ENCODE peak calls at places on chromosomes 2 and 18, in eight cellular contexts. W is AG10803, U is dorsolateral prefrontal cortex, C is heart right ventricle, Z is Calu3, V is WTC11, B is B cell, P is fibroblast of lung. R is an unnamed sample.
A peak's percentile ranks its signal among the peaks of the same experiment; 100 is the strongest.

GRCh38 chr2:101135412-101136296 is 15.5 kb downstream of the TBC1D8 start:
- DNase-seq in W (no peak), U (no peak), C (no peak), Z (no peak), V (peak; percentile 33), B (no peak), P (no peak), R (no peak)

GRCh38 chr2:119024152-119024551 is 82.2 kb downstream of the MARCO start:
- DNase-seq in W (no peak), U (peak; percentile 33), C (no peak), Z (no peak), V (no peak), B (no peak), P (no peak), R (peak; percentile 1)

GRCh38 chr2:67733517-67733916 is 329.3 kb downstream of the C1D start:
- DNase-seq in W (no peak), U (no peak), C (peak; percentile 8), Z (peak; percentile 58), V (peak; percentile 70), B (peak; percentile 18), P (peak; percentile 16), R (peak; percentile 12)

GRCh38 chr2:43179947-43180346 is 46.5 kb downstream of the ZFP36L2 start:
- DNase-seq in W (no peak), U (no peak), C (no peak), Z (no peak), V (peak; percentile 60), B (no peak), P (no peak), R (no peak)

GRCh38 chr18:55265916-55266488 is 306.7 kb upstream of the CCDC68 start:
- DNase-seq in W (no peak), U (no peak), C (no peak), Z (no peak), V (no peak), B (peak; percentile 44), P (no peak), R (no peak)

GRCh38 chr2:44745922-44746321 is 195.6 kb upstream of the SIX3 start:
- DNase-seq in W (no peak), U (no peak), C (no peak), Z (no peak), V (no peak), B (no peak), P (no peak), R (no peak)

GRCh38 chr2:201882353-201883095 is 76.2 kb downstream of the CDK15 start:
- DNase-seq in W (peak; percentile 74), U (no peak), C (peak; percentile 54), Z (no peak), V (peak; percentile 29), B (peak; percentile 33), P (peak; percentile 74), R (no peak)

GRCh38 chr2:128379021-128380005 is 60.6 kb upstream of the HS6ST1 start:
- DNase-seq in W (peak; percentile 91), U (no peak), C (peak; percentile 49), Z (no peak), V (peak; percentile 13), B (no peak), P (peak; percentile 61), R (no peak)

GRCh38 chr2:165268751-165269150 is 29.5 kb downstream of the SCN2A start:
- DNase-seq in W (no peak), U (no peak), C (no peak), Z (peak; percentile 20), V (no peak), B (no peak), P (no peak), R (no peak)

GRCh38 chr18:77062518-77063003 is 70.0 kb downstream of the MBP start:
- DNase-seq in W (peak; percentile 43), U (no peak), C (no peak), Z (no peak), V (no peak), B (peak; percentile 80), P (peak; percentile 96), R (peak; percentile 56)

GRCh38 chr2:105412584-105412983 is 13.7 kb upstream of the FHL2 start:
- DNase-seq in W (no peak), U (no peak), C (no peak), Z (no peak), V (no peak), B (no peak), P (no peak), R (no peak)

GRCh38 chr2:20184067-20184938 is 40.6 kb downstream of the SDC1 start:
- DNase-seq in W (peak; percentile 69), U (no peak), C (no peak), Z (peak; percentile 55), V (no peak), B (no peak), P (peak; percentile 84), R (no peak)

GRCh38 chr2:74238879-74239278 is 40.5 kb downstream of the MTHFD2 start:
- DNase-seq in W (peak; percentile 72), U (no peak), C (no peak), Z (no peak), V (no peak), B (no peak), P (peak; percentile 36), R (no peak)

GRCh38 chr2:103008586-103008985 is 246.8 kb downstream of the TMEM182 start:
- DNase-seq in W (no peak), U (no peak), C (no peak), Z (no peak), V (peak; percentile 23), B (no peak), P (no peak), R (no peak)

GRCh38 chr2:131488306-131489205 is 3.6 kb downstream of the MZT2A start:
- DNase-seq in W (no peak), U (no peak), C (peak; percentile 70), Z (no peak), V (no peak), B (no peak), P (no peak), R (no peak)

GRCh38 chr2:37026050-37026449 is 58.1 kb downstream of the HEATR5B start:
- DNase-seq in W (no peak), U (no peak), C (no peak), Z (no peak), V (peak; percentile 37), B (no peak), P (no peak), R (no peak)
- TF ChIP-seq CTCF in W (no peak), U (no peak), C (peak; percentile 11), Z (no peak), V (no peak), B (no peak), P (peak; percentile 21), R (peak; percentile 33)

GRCh38 chr2:189585357-189585756 is 4.8 kb upstream of the SLC40A1 start:
- DNase-seq in W (no peak), U (no peak), C (no peak), Z (no peak), V (no peak), B (no peak), P (no peak), R (no peak)
- TF ChIP-seq CTCF in W (no peak), U (no peak), C (no peak), Z (no peak), V (no peak), B (no peak), P (no peak), R (no peak)

GRCh38 chr2:135256531-135257258 is 204.6 kb downstream of the RAB3GAP1 start:
- DNase-seq in W (peak; percentile 68), U (no peak), C (no peak), Z (no peak), V (no peak), B (no peak), P (peak; percentile 31), R (no peak)

GRCh38 chr2:135257383-135258090 is 205.4 kb downstream of the RAB3GAP1 start:
- DNase-seq in W (peak; percentile 83), U (no peak), C (no peak), Z (no peak), V (no peak), B (no peak), P (peak; percentile 66), R (no peak)

GRCh38 chr2:135255208-135255607 is 203.1 kb downstream of the RAB3GAP1 start:
- DNase-seq in W (no peak), U (no peak), C (no peak), Z (no peak), V (no peak), B (peak; percentile 28), P (no peak), R (no peak)

GRCh38 chr2:135259116-135259515 is 207.0 kb downstream of the RAB3GAP1 start:
- DNase-seq in W (no peak), U (no peak), C (no peak), Z (no peak), V (no peak), B (no peak), P (no peak), R (no peak)

GRCh38 chr2:135258193-135258592 is 206.1 kb downstream of the RAB3GAP1 start:
- DNase-seq in W (no peak), U (no peak), C (no peak), Z (no peak), V (no peak), B (no peak), P (no peak), R (no peak)
- TF ChIP-seq CTCF in W (no peak), U (no peak), C (no peak), Z (no peak), V (no peak), B (no peak), P (peak; percentile 8), R (no peak)

GRCh38 chr18:63155169-63155852 is 164.3 kb downstream of the BCL2 start:
- DNase-seq in W (no peak), U (no peak), C (peak; percentile 52), Z (peak; percentile 84), V (peak; percentile 92), B (peak; percentile 87), P (no peak), R (peak; percentile 59)

GRCh38 chr18:63152791-63153190 is 166.8 kb downstream of the BCL2 start:
- DNase-seq in W (no peak), U (peak; percentile 55), C (no peak), Z (no peak), V (no peak), B (no peak), P (no peak), R (no peak)

GRCh38 chr18:63155910-63156773 is 163.4 kb downstream of the BCL2 start:
- DNase-seq in W (no peak), U (no peak), C (no peak), Z (no peak), V (no peak), B (no peak), P (no peak), R (no peak)

GRCh38 chr18:63152096-63152495 is 167.5 kb downstream of the BCL2 start:
- DNase-seq in W (no peak), U (no peak), C (no peak), Z (no peak), V (no peak), B (no peak), P (no peak), R (no peak)

DNA sequence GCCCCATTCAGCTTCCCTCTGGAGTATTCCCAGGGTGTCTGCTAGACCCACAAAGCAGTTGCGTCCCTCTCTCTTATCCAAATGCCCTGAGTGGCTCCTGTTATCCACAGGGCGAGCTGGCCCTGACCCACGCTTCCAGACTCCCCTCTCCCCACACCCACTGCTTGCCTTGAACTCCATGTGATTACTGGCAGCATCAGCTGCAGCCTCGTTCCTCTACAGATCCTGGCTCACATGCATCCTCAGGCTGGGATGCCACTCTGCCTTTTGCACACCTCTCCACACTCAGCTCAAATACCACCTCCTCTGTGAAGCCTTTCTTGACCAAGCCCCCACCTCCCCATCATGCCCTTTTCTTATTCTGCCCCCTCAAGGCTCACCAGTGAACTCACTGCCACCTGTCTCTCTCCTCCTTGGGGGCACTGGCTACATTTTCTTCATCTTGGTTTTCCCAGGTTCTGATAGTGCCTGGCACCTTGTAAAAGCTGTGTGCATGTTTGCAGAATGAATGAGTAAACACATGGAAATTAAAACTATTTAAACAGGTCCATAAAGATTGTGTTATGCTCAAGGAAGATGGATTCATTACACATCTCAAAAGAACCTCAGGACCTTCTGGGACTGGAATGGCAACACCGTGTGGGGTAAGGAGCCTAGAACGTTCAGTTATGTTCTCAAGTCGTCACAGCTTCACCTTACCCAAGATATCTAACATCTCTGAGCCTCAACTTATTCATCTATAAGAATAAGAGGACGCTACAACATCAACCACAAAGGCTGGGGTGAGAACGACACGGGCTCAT is 165.0 kb downstream of the BCL2 start:
- DNase-seq in W (no peak), U (no peak), C (no peak), Z (no peak), V (no peak), B (no peak), P (no peak), R (no peak)
- TF ChIP-seq CTCF in W (no peak), U (no peak), C (no peak), Z (no peak), V (no peak), B (no peak), P (no peak), R (no peak)